ENCODE peak calls at places on chromosomes 13 and 19, in eight cellular contexts. One of them, this sample, is unnamed.

GRCh38 chr19:42057856-42058255 is 12.2 kb downstream of the GRIK5 start:
- DNase-seq in amniotic stem cell: no peak
- DNase-seq in CD8-positive, alpha-beta memory T cell: no peak
- DNase-seq in DMS153: no peak
- DNase-seq in globus pallidus: no peak
- DNase-seq in progenitor cell of endocrine pancreas: no peak
- DNase-seq in nucleus accumbens: no peak
- DNase-seq in left colon: no peak
- DNase-seq in this sample: no peak

GRCh38 chr19:45761714-45762113 is 7.3 kb downstream of the SIX5 start:
- DNase-seq in amniotic stem cell: no peak
- DNase-seq in CD8-positive, alpha-beta memory T cell: no peak
- DNase-seq in DMS153: no peak
- DNase-seq in globus pallidus: no peak
- DNase-seq in progenitor cell of endocrine pancreas: no peak
- DNase-seq in nucleus accumbens: no peak
- DNase-seq in left colon: no peak
- DNase-seq in this sample: no peak

GRCh38 chr13:110538632-110539031 is 22.9 kb downstream of the RAB20 start:
- DNase-seq in amniotic stem cell: no peak
- DNase-seq in CD8-positive, alpha-beta memory T cell: no peak
- DNase-seq in DMS153: peak; percentile 32
- DNase-seq in globus pallidus: no peak
- DNase-seq in progenitor cell of endocrine pancreas: no peak
- DNase-seq in nucleus accumbens: no peak
- DNase-seq in left colon: no peak
- DNase-seq in this sample: peak; percentile 74

GRCh38 chr13:98349731-98350305 is 172.7 kb upstream of the RNF113B start:
- DNase-seq in amniotic stem cell: no peak
- DNase-seq in CD8-positive, alpha-beta memory T cell: no peak
- DNase-seq in DMS153: no peak
- DNase-seq in globus pallidus: no peak
- DNase-seq in progenitor cell of endocrine pancreas: no peak
- DNase-seq in nucleus accumbens: no peak
- DNase-seq in left colon: no peak
- DNase-seq in this sample: no peak

GRCh38 chr19:507286-508203 is at the start of gene TPGS1:
- DNase-seq in amniotic stem cell: peak; percentile 56
- DNase-seq in CD8-positive, alpha-beta memory T cell: peak; percentile 95
- DNase-seq in DMS153: no peak
- DNase-seq in globus pallidus: peak; percentile 81
- DNase-seq in progenitor cell of endocrine pancreas: peak; percentile 55
- DNase-seq in nucleus accumbens: peak; percentile 99
- DNase-seq in left colon: peak; percentile 69
- DNase-seq in this sample: peak; percentile 96

GRCh38 chr19:36128392-36128736 is 11.5 kb upstream of the CAPNS1 start:
- DNase-seq in amniotic stem cell: no peak
- DNase-seq in CD8-positive, alpha-beta memory T cell: no peak
- DNase-seq in DMS153: no peak
- DNase-seq in globus pallidus: no peak
- DNase-seq in progenitor cell of endocrine pancreas: no peak
- DNase-seq in nucleus accumbens: no peak
- DNase-seq in left colon: peak; percentile 71
- DNase-seq in this sample: peak; percentile 72

GRCh38 chr19:12880551-12881171 is 588 bp downstream of the DNASE2 start:
- DNase-seq in amniotic stem cell: no peak
- DNase-seq in CD8-positive, alpha-beta memory T cell: no peak
- DNase-seq in DMS153: no peak
- DNase-seq in globus pallidus: peak; percentile 21
- DNase-seq in progenitor cell of endocrine pancreas: no peak
- DNase-seq in nucleus accumbens: peak; percentile 39
- DNase-seq in left colon: no peak
- DNase-seq in this sample: peak; percentile 57

GRCh38 chr19:17333611-17334413 is 843 bp downstream of the ANO8 start:
- DNase-seq in amniotic stem cell: no peak
- DNase-seq in CD8-positive, alpha-beta memory T cell: peak; percentile 44
- DNase-seq in DMS153: no peak
- DNase-seq in globus pallidus: no peak
- DNase-seq in progenitor cell of endocrine pancreas: no peak
- DNase-seq in nucleus accumbens: no peak
- DNase-seq in left colon: no peak
- DNase-seq in this sample: no peak

GRCh38 chr19:9914001-9914314 is 22.4 kb downstream of the OLFM2 start:
- DNase-seq in amniotic stem cell: no peak
- DNase-seq in CD8-positive, alpha-beta memory T cell: no peak
- DNase-seq in DMS153: no peak
- DNase-seq in globus pallidus: no peak
- DNase-seq in progenitor cell of endocrine pancreas: peak; percentile 20
- DNase-seq in nucleus accumbens: no peak
- DNase-seq in left colon: no peak
- DNase-seq in this sample: no peak

GRCh38 chr19:37309834-37310575 is 60.9 kb upstream of the ZNF527 start:
- DNase-seq in amniotic stem cell: no peak
- DNase-seq in CD8-positive, alpha-beta memory T cell: no peak
- DNase-seq in DMS153: no peak
- DNase-seq in globus pallidus: no peak
- DNase-seq in progenitor cell of endocrine pancreas: no peak
- DNase-seq in nucleus accumbens: no peak
- DNase-seq in left colon: no peak
- DNase-seq in this sample: no peak

GRCh38 chr13:77207943-77208342 is 119.0 kb downstream of the MYCBP2 start:
- DNase-seq in amniotic stem cell: peak; percentile 12
- DNase-seq in CD8-positive, alpha-beta memory T cell: no peak
- DNase-seq in DMS153: no peak
- DNase-seq in globus pallidus: no peak
- DNase-seq in progenitor cell of endocrine pancreas: no peak
- DNase-seq in nucleus accumbens: no peak
- DNase-seq in left colon: no peak
- DNase-seq in this sample: no peak

GRCh38 chr13:112885782-112886268 is 83.2 kb upstream of the MCF2L start:
- DNase-seq in amniotic stem cell: no peak
- DNase-seq in CD8-positive, alpha-beta memory T cell: no peak
- DNase-seq in DMS153: peak; percentile 86
- DNase-seq in globus pallidus: no peak
- DNase-seq in progenitor cell of endocrine pancreas: peak; percentile 63
- DNase-seq in nucleus accumbens: no peak
- DNase-seq in left colon: peak; percentile 89
- DNase-seq in this sample: peak; percentile 91

GRCh38 chr19:43934985-43935708 is at the start of gene ZNF45:
- DNase-seq in amniotic stem cell: peak; percentile 90
- DNase-seq in CD8-positive, alpha-beta memory T cell: peak; percentile 87
- DNase-seq in DMS153: peak; percentile 85
- DNase-seq in globus pallidus: peak; percentile 95
- DNase-seq in progenitor cell of endocrine pancreas: peak; percentile 75
- DNase-seq in nucleus accumbens: peak; percentile 85
- DNase-seq in left colon: peak; percentile 86
- DNase-seq in this sample: peak; percentile 92

GRCh38 chr19:53772943-53773342 is 51.2 kb downstream of the NLRP12 start:
- DNase-seq in amniotic stem cell: peak; percentile 2
- DNase-seq in CD8-positive, alpha-beta memory T cell: peak; percentile 24
- DNase-seq in DMS153: no peak
- DNase-seq in globus pallidus: peak; percentile 54
- DNase-seq in progenitor cell of endocrine pancreas: peak; percentile 49
- DNase-seq in nucleus accumbens: no peak
- DNase-seq in left colon: no peak
- DNase-seq in this sample: no peak

This sample was measured in Right ventricle myocardium superior.